ENCODE peak calls at places on chromosomes 12 and 14, in seven cellular contexts. E is endodermal cell, M is psoas muscle, C is astrocyte of the spinal cord, X is lower lobe of right lung, O is kidney, J is left ventricle myocardium inferior. Q is an unnamed sample.
A peak's percentile ranks its signal among the peaks of the same experiment; 100 is the strongest.

GRCh38 chr14:65461730-65462129 is 49.2 kb downstream of the FUT8 start:
- DNase-seq in X (no peak), J (no peak), E (no peak), M (no peak), O (no peak), C (peak; percentile 28), Q (no peak)

GRCh38 chr12:128056299-128056885 is 210.6 kb upstream of the TMEM132C start:
- DNase-seq in O (no peak), E (peak; percentile 90), X (no peak), J (no peak), M (no peak), C (no peak), Q (peak; percentile 22)

GRCh38 chr12:70722584-70723343 is 85.5 kb upstream of the PTPRB start:
- DNase-seq in C (no peak), J (no peak), E (no peak), X (no peak), O (no peak), M (no peak), Q (no peak)

GRCh38 chr12:14741153-14741552 is 44.8 kb upstream of the GUCY2C start:
- DNase-seq in X (no peak), E (no peak), O (no peak), M (no peak), J (no peak), C (no peak), Q (no peak)

GRCh38 chr12:25384038-25384953 is 133.6 kb upstream of the KRAS start:
- DNase-seq in C (no peak), E (peak; percentile 75), X (no peak), J (no peak), O (no peak), M (no peak), Q (no peak)

GRCh38 chr12:30939234-30939633 is 12.7 kb downstream of the TSPAN11 start:
- DNase-seq in J (no peak), X (no peak), E (peak; percentile 35), M (no peak), C (peak; percentile 24), O (no peak), Q (no peak)

GRCh38 chr14:89507521-89507920 is 90.5 kb upstream of the FOXN3 start:
- DNase-seq in C (peak; percentile 76), O (no peak), E (no peak), X (no peak), J (no peak), M (no peak), Q (no peak)

GRCh38 chr12:80269953-80270552 is 170.7 kb downstream of the OTOGL start:
- DNase-seq in O (no peak), J (no peak), M (no peak), E (peak; percentile 53), X (no peak), C (peak; percentile 62), Q (no peak)

GRCh38 chr14:72528059-72528950 is 365.6 kb downstream of the DPF3 start:
- DNase-seq in C (peak; percentile 45), X (no peak), E (no peak), J (no peak), M (no peak), O (no peak), Q (no peak)

GRCh38 chr12:91418691-91419090 is 236.1 kb upstream of the DCN start:
- DNase-seq in O (no peak), M (no peak), C (no peak), X (no peak), E (no peak), J (no peak), Q (no peak)

GRCh38 chr14:96821501-96821900 is 24.3 kb downstream of the VRK1 start:
- DNase-seq in J (no peak), C (no peak), O (no peak), E (no peak), M (no peak), X (no peak), Q (no peak)

GRCh38 chr12:15364221-15365170 is 42.2 kb downstream of the PTPRO start:
- DNase-seq in C (peak; percentile 12), E (no peak), M (no peak), X (no peak), J (no peak), O (no peak), Q (no peak)

GRCh38 chr12:47073951-47074350 is 5.5 kb upstream of the PCED1B start:
- DNase-seq in C (no peak), M (no peak), O (no peak), E (no peak), J (no peak), X (no peak), Q (no peak)

GRCh38 chr14:103315368-103315911 is 18.6 kb upstream of the EIF5 start:
- DNase-seq in O (no peak), X (peak; percentile 60), J (no peak), E (no peak), M (peak; percentile 69), C (peak; percentile 22), Q (no peak)

GRCh38 chr12:122060069-122060468 is 18.5 kb upstream of the MLXIP start:
- DNase-seq in J (peak; percentile 29), O (no peak), X (no peak), C (no peak), E (no peak), M (no peak), Q (no peak)

GRCh38 chr12:39763894-39764176 is 144.2 kb upstream of the ABCD2 start:
- DNase-seq in J (no peak), M (no peak), O (no peak), C (no peak), E (peak; percentile 55), X (no peak), Q (no peak)

GRCh38 chr14:41096131-41096530 is 510.5 kb upstream of the LRFN5 start:
- DNase-seq in C (no peak), J (no peak), O (no peak), X (no peak), E (no peak), M (no peak), Q (no peak)

GRCh38 chr12:57905812-57906475 is 35.4 kb upstream of the ATP23 start:
- DNase-seq in E (no peak), M (no peak), O (no peak), C (no peak), X (no peak), J (no peak), Q (no peak)

GRCh38 chr14:39015360-39015961 is 87.6 kb downstream of the SEC23A start:
- DNase-seq in C (peak; percentile 58), M (no peak), J (no peak), O (no peak), X (no peak), E (no peak), Q (no peak)

GRCh38 chr12:54527631-54527929 is 21.8 kb upstream of the PDE1B start:
- DNase-seq in M (no peak), J (no peak), E (peak; percentile 71), O (no peak), X (no peak), C (no peak), Q (no peak)
- TF ChIP-seq CTCF in M (no peak), J (no peak), E (no peak), O (no peak), X (no peak), C (no peak), Q (no peak)

GRCh38 chr14:61269321-61270083 is 11.6 kb downstream of the TMEM30B start:
- DNase-seq in O (peak; percentile 75), E (peak; percentile 89), M (peak; percentile 80), J (peak; percentile 50), C (peak; percentile 73), X (peak; percentile 72), Q (peak; percentile 72)
- TF ChIP-seq CTCF in O (peak; percentile 76), E (peak; percentile 83), M (peak; percentile 76), J (peak; percentile 87), C (peak; percentile 74), X (peak; percentile 78), Q (peak; percentile 78)

GRCh38 chr12:6059221-6059620 is 65.2 kb downstream of the VWF start:
- DNase-seq in C (no peak), O (no peak), X (no peak), M (no peak), J (no peak), E (no peak), Q (no peak)

GRCh38 chr12:6053541-6053940 is 70.9 kb downstream of the VWF start:
- DNase-seq in C (no peak), E (no peak), O (no peak), J (no peak), M (no peak), X (no peak), Q (no peak)

GRCh38 chr12:6057693-6058092 is 66.8 kb downstream of the VWF start:
- DNase-seq in C (no peak), O (no peak), E (peak; percentile 97), J (no peak), X (no peak), M (no peak), Q (peak; percentile 65)

GRCh38 chr12:6058481-6059161 is 65.8 kb downstream of the VWF start:
- DNase-seq in O (no peak), C (no peak), J (no peak), X (no peak), M (no peak), E (peak; percentile 63), Q (no peak)

DNA sequence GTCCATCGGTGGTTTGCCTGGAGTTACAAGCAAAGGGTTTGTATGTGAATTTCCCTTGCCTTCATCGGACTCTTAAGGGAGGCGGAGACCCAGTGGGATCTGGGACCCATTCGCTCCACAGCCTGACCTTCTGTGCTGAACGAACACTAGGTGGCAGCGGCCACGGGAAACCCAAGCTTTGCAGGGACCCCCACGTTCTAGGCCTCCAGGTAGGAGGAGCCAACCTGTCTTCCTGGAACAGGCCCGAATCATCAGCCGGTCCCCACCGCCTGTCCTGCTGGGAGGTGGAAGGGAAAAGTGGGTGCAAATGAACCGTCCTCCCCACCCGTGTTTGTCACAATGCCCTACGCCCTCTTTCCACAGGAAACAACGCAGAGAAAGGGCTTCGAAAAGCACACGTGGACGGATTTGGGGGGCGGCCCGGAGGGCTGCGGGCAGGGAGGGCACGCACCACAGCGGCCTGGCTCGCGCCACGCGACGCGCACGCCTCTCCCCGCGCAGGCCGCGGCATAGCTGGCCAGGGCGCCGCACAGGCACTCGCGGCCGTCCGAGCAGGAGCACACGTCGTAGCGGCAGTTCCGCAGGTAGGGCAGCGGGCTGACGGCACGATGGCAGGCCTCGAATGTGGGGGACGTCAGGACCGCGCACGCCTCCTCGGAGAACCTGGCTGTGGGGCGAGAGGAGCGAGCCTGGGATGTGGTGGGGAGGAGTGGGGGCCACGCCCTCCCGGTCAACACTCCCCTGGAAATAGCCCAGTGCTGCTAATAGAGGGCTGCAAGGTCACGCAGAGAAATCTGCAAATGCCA is 67.9 kb downstream of the VWF start:
- DNase-seq in M (no peak), X (no peak), E (peak; percentile 91), J (no peak), O (no peak), C (no peak), Q (peak; percentile 40)
- TF ChIP-seq CTCF in M (no peak), X (peak; percentile 36), E (peak; percentile 87), J (peak; percentile 39), O (peak; percentile 23), C (peak; percentile 44), Q (peak; percentile 34)

GRCh38 chr12:1503281-1503711 is 91.1 kb downstream of the FBXL14 start:
- DNase-seq in J (no peak), O (peak; percentile 63), E (no peak), M (no peak), X (no peak), C (no peak), Q (no peak)

GRCh38 chr12:1502441-1502785 is 92.0 kb downstream of the FBXL14 start:
- DNase-seq in J (no peak), C (no peak), O (no peak), M (no peak), E (no peak), X (no peak), Q (no peak)

GRCh38 chr12:1504304-1505150 is 89.9 kb downstream of the FBXL14 start:
- DNase-seq in J (no peak), E (no peak), C (no peak), X (no peak), M (no peak), O (peak; percentile 32), Q (no peak)

GRCh38 chr12:1501695-1502440 is 92.5 kb downstream of the FBXL14 start:
- DNase-seq in J (no peak), E (no peak), O (peak; percentile 42), M (no peak), C (no peak), X (no peak), Q (no peak)

GRCh38 chr12:1502856-1503255 is 91.5 kb downstream of the FBXL14 start:
- DNase-seq in E (no peak), X (no peak), M (no peak), O (peak; percentile 45), C (no peak), J (no peak), Q (no peak)
- TF ChIP-seq CTCF in E (no peak), X (no peak), M (no peak), O (no peak), C (no peak), J (no peak), Q (no peak)